ENCODE peak calls at places on chromosomes 4 and X, in seven cellular contexts. K, N, Y, F, C, E and L are unnamed samples.

GRCh38 chr4:137794779-137795178 is 262.5 kb upstream of the PCDH18 start:
- DNase-seq in K (peak), F (peak), N (no peak), E (no peak), Y (no peak), C (no peak), L (no peak)

GRCh38 chr4:33739886-33740285 is 2504.4 kb downstream of the ARAP2 start:
- DNase-seq in C (no peak), F (no peak), Y (no peak), K (no peak), E (no peak), N (no peak), L (no peak)

GRCh38 chr4:127698789-127699200 is 31.4 kb upstream of the SLC25A31 start:
- DNase-seq in Y (peak), F (peak), C (no peak), K (peak), N (no peak), E (peak), L (no peak)

GRCh38 chr4:187010052-187010451 is 286.4 kb upstream of the FAT1 start:
- DNase-seq in K (peak), C (no peak), Y (no peak), F (no peak), N (no peak), E (no peak), L (no peak)

GRCh38 chr4:161883157-161883556 is 280.6 kb downstream of the FSTL5 start:
- DNase-seq in N (no peak), F (no peak), C (no peak), K (no peak), E (no peak), Y (no peak), L (no peak)

GRCh38 chr4:4437798-4438470 is 51.0 kb downstream of the NSG1 start:
- DNase-seq in N (no peak), K (no peak), Y (no peak), C (no peak), E (no peak), F (no peak), L (no peak)

GRCh38 chr4:161555689-161556660 is 607.8 kb downstream of the FSTL5 start:
- DNase-seq in E (peak), Y (peak), C (no peak), N (no peak), K (peak), F (peak), L (peak)

GRCh38 chrX:74458738-74459137 is 37.4 kb downstream of the SLC16A2 start:
- DNase-seq in C (no peak), N (no peak), E (peak), F (peak), Y (peak), K (peak), L (peak)

GRCh38 chr4:149605601-149606378 is 209.9 kb downstream of the IQCM start:
- DNase-seq in K (peak), N (no peak), E (no peak), Y (no peak), F (peak), C (no peak), L (peak)

GRCh38 chr4:94406668-94407437 is 44.9 kb upstream of the PDLIM5 start:
- DNase-seq in F (peak), K (peak), Y (peak), N (peak), E (peak), C (peak), L (peak)

GRCh38 chrX:2321411-2321810 is 179.4 kb downstream of the DHRSX start:
- DNase-seq in F (no peak), C (no peak), N (no peak), Y (no peak), E (no peak), K (no peak), L (no peak)

GRCh38 chrX:154529206-154529612 is 13.2 kb upstream of the FAM3A start:
- DNase-seq in E (no peak), C (no peak), K (no peak), F (no peak), N (no peak), Y (peak), L (no peak)

GRCh38 chrX:112803060-112803459 is 37.6 kb downstream of the AMOT start:
- DNase-seq in K (no peak), Y (no peak), C (no peak), E (no peak), N (no peak), F (no peak), L (no peak)

DNA sequence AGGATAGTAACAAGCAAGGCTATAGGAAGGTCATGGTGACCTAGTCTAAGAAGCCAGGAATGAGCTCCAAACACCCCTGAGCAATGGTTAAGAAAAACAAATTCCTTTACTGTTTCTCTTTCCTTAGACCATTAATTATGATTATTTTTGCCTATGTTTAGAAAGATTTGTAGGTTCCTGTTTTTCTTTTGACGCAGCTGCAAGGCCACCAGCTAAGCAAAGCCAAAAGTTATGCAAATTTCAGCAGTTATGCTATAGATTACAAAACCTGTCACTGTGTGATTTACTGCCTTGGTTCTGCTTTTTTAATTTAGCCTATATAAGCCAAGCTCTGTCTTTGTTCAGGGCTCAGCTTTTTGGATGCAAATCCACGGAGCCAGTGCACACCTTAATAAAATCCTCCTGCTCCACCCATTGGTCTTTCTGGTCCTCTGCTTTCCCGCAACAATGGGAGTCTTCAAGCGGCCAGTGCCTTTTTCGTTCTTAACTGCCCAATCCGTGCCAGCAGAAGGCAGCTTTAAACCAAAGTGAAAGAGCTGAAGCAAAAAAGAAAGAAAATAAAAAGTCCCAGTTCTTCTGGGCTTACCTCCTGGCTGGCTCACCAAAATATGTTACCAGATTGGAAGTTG is 1.4 kb upstream of the CEP135 start:
- DNase-seq in C (no peak), Y (no peak), F (no peak), N (no peak), K (no peak), E (no peak), L (no peak)
- H3K4me3 ChIP-seq in C (peak), Y (no peak), F (peak), N (peak), K (no peak), E (peak), L (peak)

GRCh38 chr4:180768610-180769009 is 1474.6 kb upstream of the TENM3 start:
- DNase-seq in E (no peak), K (no peak), F (no peak), C (no peak), N (no peak), Y (no peak), L (no peak)

GRCh38 chr4:180770265-180770664 is 1472.9 kb upstream of the TENM3 start:
- DNase-seq in C (no peak), K (no peak), Y (no peak), F (no peak), E (no peak), N (no peak), L (no peak)

GRCh38 chr4:180766903-180767302 is 1476.3 kb upstream of the TENM3 start:
- DNase-seq in F (no peak), N (no peak), K (no peak), Y (no peak), C (no peak), E (no peak), L (no peak)

DNA sequence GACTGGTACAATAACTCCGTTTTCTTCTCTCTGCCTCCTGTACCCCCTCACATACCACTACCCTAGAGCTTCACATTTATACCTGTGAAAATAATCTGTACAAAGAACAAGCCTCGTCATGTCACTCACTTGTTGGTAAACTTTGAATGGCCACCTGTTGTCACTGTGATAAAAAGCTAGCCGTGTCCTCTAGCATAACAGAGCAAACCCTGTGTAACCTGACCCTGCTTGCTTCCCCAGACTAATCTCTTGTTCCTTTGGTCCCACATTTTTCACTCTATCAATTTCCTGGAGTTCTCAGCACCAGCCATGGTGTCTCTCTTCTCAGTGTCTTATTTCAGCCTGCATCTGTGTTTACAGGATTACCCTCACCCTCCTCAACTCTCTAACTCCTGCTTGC is 1475.9 kb upstream of the TENM3 start:
- DNase-seq in Y (no peak), K (no peak), N (no peak), C (no peak), F (no peak), E (no peak), L (no peak)
- H3K4me3 ChIP-seq in Y (no peak), K (no peak), N (no peak), C (no peak), F (no peak), E (no peak), L (no peak)

DNA sequence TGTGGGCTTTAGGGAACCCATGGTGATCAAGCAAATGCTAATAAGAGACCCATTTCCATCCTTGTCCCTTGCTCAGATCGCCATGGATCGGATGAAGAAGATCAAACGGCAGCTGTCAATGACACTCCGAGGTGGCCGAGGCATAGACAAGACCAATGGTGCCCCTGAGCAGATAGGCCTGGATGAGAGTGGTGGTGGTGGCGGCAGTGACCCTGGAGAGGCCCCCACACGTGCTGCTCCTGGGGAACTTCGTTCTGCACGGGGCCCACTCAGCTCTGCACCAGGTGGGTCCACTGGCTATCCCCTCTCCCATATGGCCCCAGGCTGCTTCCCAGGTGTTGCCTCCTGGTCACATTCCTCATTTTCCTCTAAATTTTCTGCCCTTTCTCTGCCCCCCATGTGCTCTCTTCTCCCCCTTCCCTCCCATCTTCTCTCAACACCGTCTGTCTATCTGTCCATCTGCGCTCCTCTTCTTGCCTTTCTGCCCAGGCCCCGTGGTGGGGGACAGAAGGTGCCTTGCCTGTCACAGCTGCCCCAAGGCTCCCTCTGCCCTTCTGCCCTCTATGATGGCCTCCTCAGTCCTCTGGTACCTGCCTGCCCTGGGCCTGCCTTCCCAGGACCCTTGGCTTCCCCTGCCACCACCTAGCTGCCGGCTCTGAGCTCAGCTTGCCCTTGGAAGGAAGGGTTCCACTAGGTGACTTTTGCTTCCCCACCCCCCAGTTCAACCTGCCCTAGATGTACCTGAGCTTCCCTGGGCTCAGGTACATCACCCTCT is 5.2 kb downstream of the CDK16 start:
- DNase-seq in E (no peak), N (no peak), Y (no peak), K (no peak), F (no peak), C (no peak), L (no peak)
- H3K4me3 ChIP-seq in E (no peak), N (no peak), Y (no peak), K (no peak), F (no peak), C (no peak), L (no peak)

GRCh38 chrX:97637289-97637688 is 753.6 kb downstream of the RPA4 start:
- DNase-seq in E (no peak), F (no peak), N (no peak), Y (no peak), C (no peak), K (no peak), L (no peak)

GRCh38 chrX:97638621-97639020 is 754.9 kb downstream of the RPA4 start:
- DNase-seq in Y (no peak), E (no peak), K (no peak), F (no peak), N (no peak), C (no peak), L (no peak)

GRCh38 chrX:97633798-97634197 is 750.1 kb downstream of the RPA4 start:
- DNase-seq in K (no peak), C (no peak), N (no peak), F (no peak), Y (no peak), E (no peak), L (no peak)

GRCh38 chrX:97639526-97639925 is 755.8 kb downstream of the RPA4 start:
- DNase-seq in F (no peak), C (no peak), Y (no peak), E (no peak), K (no peak), N (no peak), L (no peak)
- H3K4me3 ChIP-seq in F (no peak), C (no peak), Y (no peak), E (no peak), K (no peak), N (no peak), L (no peak)

GRCh38 chr4:24980064-24980690 is 50.6 kb downstream of the LGI2 start:
- DNase-seq in N (peak), C (peak), E (no peak), K (peak), Y (peak), F (peak), L (no peak)
- H3K4me3 ChIP-seq in N (no peak), C (no peak), E (peak), K (no peak), Y (no peak), F (no peak), L (no peak)

DNA sequence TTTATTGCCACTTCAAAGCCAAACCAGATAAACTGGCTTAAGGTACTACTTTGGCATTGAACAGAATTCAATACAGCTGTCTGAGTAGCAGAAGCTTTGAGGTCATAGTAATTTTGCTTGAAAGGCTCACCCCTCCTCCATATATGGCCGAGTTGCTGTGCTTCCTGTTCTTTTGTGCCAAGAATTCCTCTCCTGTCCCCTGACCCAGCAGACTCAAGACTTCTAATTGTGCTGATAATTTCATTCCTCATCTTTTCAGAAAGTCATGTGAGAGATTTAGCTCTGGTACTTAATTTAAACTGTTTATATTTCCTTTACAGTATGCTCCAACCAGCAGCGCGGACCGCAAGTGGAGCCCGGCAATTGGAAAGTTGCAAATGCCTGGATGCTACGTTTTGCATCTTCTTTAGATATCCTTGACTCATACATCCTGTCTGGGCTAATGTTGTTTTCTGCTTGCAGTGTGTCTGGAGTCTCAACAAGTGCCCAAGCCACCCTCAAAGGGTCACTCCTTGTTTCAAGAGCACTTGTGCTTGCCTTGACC is 373.4 kb downstream of the PDGFC start:
- DNase-seq in F (peak), Y (no peak), K (no peak), C (no peak), E (peak), N (peak), L (no peak)
- H3K4me3 ChIP-seq in F (no peak), Y (no peak), K (no peak), C (no peak), E (no peak), N (no peak), L (no peak)

GRCh38 chr4:113976937-113977855 is 2.3 kb downstream of the ARSJ start:
- DNase-seq in K (no peak), N (no peak), Y (no peak), E (no peak), C (no peak), F (peak), L (no peak)
- H3K4me3 ChIP-seq in K (peak), N (peak), Y (peak), E (peak), C (peak), F (peak), L (peak)

DNA sequence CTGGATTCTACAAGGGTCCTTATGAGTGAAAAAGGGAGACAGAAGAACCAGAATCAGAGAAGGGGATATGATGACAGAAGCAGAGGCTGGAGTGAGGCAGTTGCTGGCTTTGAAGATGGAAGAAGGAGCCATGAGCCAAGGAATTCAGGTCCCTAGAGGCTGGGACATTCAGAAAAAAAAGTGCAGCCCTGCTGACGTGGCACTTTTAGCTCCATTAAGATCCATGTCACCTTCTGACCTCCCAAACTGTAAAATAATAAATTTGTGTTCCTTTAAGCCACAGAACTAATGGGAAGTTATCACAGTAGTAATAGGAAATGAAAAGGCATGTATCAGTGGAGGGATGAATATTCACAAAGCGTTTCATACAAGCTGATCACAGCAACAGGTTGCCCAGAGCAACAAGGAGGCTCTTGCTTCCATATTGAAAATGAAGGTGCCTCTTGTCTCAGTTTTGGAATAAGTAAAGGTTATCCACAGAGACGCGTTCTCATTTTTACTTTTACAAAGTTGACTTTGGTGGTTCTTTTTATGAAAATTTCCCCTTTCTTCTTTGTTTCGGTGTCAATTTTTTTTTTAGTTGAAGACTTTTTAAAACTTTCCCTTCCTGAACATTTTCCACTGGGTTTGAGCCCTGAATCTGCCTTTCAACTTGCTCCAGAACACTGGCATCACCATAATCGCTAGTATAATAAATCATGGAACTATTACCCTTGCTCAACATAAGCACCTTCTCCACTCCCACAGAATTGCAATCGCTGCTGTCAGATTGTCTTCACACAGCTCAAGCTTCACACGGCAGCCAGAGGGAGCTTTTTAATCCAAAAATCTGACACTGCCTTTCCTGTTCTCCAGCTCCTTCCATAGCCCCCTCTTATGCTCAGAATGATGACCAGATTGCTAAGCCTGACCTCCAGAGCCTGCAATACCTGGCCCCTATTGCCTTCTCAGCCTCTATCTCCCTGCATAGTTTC is 127.6 kb upstream of the RBPJ start:
- DNase-seq in K (no peak), C (no peak), Y (no peak), F (no peak), N (no peak), E (no peak), L (no peak)
- H3K4me3 ChIP-seq in K (no peak), C (no peak), Y (no peak), F (no peak), N (no peak), E (no peak), L (no peak)

GRCh38 chrX:40010550-40011364 is 87.0 kb downstream of the BCOR start:
- DNase-seq in N (no peak), Y (no peak), F (no peak), E (no peak), C (no peak), K (no peak), L (no peak)
- H3K4me3 ChIP-seq in N (no peak), Y (no peak), F (no peak), E (no peak), C (no peak), K (no peak), L (no peak)